ENCODE peak calls at places on chromosomes 5 and 9, in nine cellular contexts. G, M, F, A, B, Q, J, N and X are unnamed samples.
A peak's percentile ranks its signal among the peaks of the same experiment; 100 is the strongest.

GRCh38 chr9:85502815-85503643 is 238.7 kb downstream of the AGTPBP1 start:
- DNase-seq in F (no peak), J (no peak), A (no peak), G (no peak), N (no peak), Q (no peak), B (no peak), M (no peak), X (no peak)

GRCh38 chr5:108727639-108728565 is 19.8 kb upstream of the FER start:
- DNase-seq in M (peak; percentile 97), G (peak; percentile 82), N (peak; percentile 93), J (peak; percentile 94), F (peak; percentile 89), A (peak; percentile 50), Q (peak; percentile 95), B (peak; percentile 89), X (peak; percentile 80)

GRCh38 chr5:129460121-129460950 is at the start of gene ADAMTS19:
- DNase-seq in F (peak; percentile 21), J (no peak), M (peak; percentile 81), N (peak; percentile 49), A (peak; percentile 25), Q (no peak), B (no peak), G (no peak), X (no peak)

GRCh38 chr5:174378116-174378874 is 332.8 kb downstream of the NSG2 start:
- DNase-seq in M (no peak), G (no peak), B (no peak), J (no peak), A (no peak), Q (no peak), F (no peak), N (no peak), X (no peak)

GRCh38 chr5:173688708-173689107 is 72.3 kb upstream of the BOD1 start:
- DNase-seq in B (no peak), A (no peak), N (no peak), F (no peak), M (no peak), J (peak; percentile 53), Q (no peak), G (no peak), X (no peak)

GRCh38 chr9:89606567-89607311 is 1.9 kb downstream of the GADD45G start:
- DNase-seq in N (peak; percentile 69), B (peak; percentile 70), G (no peak), F (peak; percentile 28), J (peak; percentile 86), M (no peak), Q (no peak), A (no peak), X (no peak)

GRCh38 chr5:136425914-136426313 is 60.6 kb upstream of the TRPC7 start:
- DNase-seq in Q (no peak), F (no peak), B (no peak), M (no peak), N (no peak), J (no peak), A (no peak), G (no peak), X (no peak)

GRCh38 chr5:150122536-150123481 is 32.8 kb downstream of the PDGFRB start:
- DNase-seq in Q (peak; percentile 70), N (peak; percentile 25), G (no peak), M (peak; percentile 83), B (no peak), A (no peak), F (no peak), J (no peak), X (no peak)

GRCh38 chr9:93009337-93010015 is 49.0 kb upstream of the SUSD3 start:
- DNase-seq in M (no peak), A (no peak), F (no peak), J (no peak), Q (no peak), N (peak; percentile 38), G (no peak), B (no peak), X (no peak)

GRCh38 chr9:96874947-96875459 is 20.7 kb upstream of the ZNF782 start:
- DNase-seq in B (peak; percentile 71), M (no peak), F (peak; percentile 59), G (peak; percentile 51), Q (no peak), N (peak; percentile 87), J (no peak), A (no peak), X (no peak)

GRCh38 chr9:101566904-101567724 is 27.7 kb downstream of the PPP3R2 start:
- DNase-seq in M (no peak), G (peak; percentile 22), Q (no peak), F (peak; percentile 68), A (no peak), N (peak; percentile 51), J (peak; percentile 40), B (no peak), X (no peak)

GRCh38 chr5:56102885-56103284 is 108.1 kb upstream of the IL6ST start:
- DNase-seq in M (no peak), G (no peak), A (no peak), Q (no peak), N (no peak), J (no peak), F (peak; percentile 35), B (no peak), X (no peak)

GRCh38 chr5:122392844-122393243 is 80.8 kb downstream of the SNCAIP start:
- DNase-seq in J (no peak), N (no peak), M (no peak), F (peak; percentile 75), B (no peak), G (no peak), Q (no peak), A (no peak), X (no peak)

GRCh38 chr5:145934276-145934675 is 2.1 kb upstream of the SH3RF2 start:
- DNase-seq in A (no peak), F (no peak), G (no peak), M (no peak), N (no peak), Q (no peak), B (no peak), J (no peak), X (no peak)

GRCh38 chr5:134714120-134714519 is 24.2 kb upstream of the CAMLG start:
- DNase-seq in A (no peak), N (no peak), Q (no peak), J (no peak), M (no peak), G (no peak), B (no peak), F (no peak), X (no peak)

GRCh38 chr9:72633966-72634365 is 112.6 kb downstream of the TMC1 start:
- DNase-seq in J (no peak), N (no peak), G (peak; percentile 15), Q (no peak), M (no peak), F (peak; percentile 53), B (no peak), A (no peak), X (no peak)

GRCh38 chr5:161138751-161139455 is 286.9 kb upstream of the ATP10B start:
- DNase-seq in M (no peak), B (no peak), F (no peak), N (no peak), J (no peak), Q (no peak), A (no peak), G (no peak), X (no peak)

GRCh38 chr5:166767858-166768257 is 1523.6 kb upstream of the WWC1 start:
- DNase-seq in A (no peak), G (no peak), M (no peak), F (no peak), Q (no peak), B (no peak), J (no peak), N (no peak), X (no peak)

GRCh38 chr9:86274821-86275643 is 7.3 kb downstream of the ISCA1 start:
- DNase-seq in G (no peak), B (no peak), J (no peak), M (no peak), N (no peak), F (no peak), A (no peak), Q (no peak), X (no peak)

GRCh38 chr9:132503116-132503515 is 79.3 kb upstream of the BARHL1 start:
- DNase-seq in G (no peak), M (no peak), N (no peak), A (no peak), J (no peak), F (no peak), B (no peak), Q (no peak), X (no peak)

GRCh38 chr9:124282442-124283231 is 24.9 kb downstream of the NEK6 start:
- DNase-seq in N (peak; percentile 65), Q (no peak), B (no peak), M (peak; percentile 88), F (peak; percentile 79), A (no peak), J (peak; percentile 67), G (no peak), X (peak; percentile 49)
- TF ChIP-seq POLR2A in N (no peak), Q (no peak), B (no peak), M (no peak), F (no peak), A (no peak), J (no peak), G (no peak), X (no peak)

DNA sequence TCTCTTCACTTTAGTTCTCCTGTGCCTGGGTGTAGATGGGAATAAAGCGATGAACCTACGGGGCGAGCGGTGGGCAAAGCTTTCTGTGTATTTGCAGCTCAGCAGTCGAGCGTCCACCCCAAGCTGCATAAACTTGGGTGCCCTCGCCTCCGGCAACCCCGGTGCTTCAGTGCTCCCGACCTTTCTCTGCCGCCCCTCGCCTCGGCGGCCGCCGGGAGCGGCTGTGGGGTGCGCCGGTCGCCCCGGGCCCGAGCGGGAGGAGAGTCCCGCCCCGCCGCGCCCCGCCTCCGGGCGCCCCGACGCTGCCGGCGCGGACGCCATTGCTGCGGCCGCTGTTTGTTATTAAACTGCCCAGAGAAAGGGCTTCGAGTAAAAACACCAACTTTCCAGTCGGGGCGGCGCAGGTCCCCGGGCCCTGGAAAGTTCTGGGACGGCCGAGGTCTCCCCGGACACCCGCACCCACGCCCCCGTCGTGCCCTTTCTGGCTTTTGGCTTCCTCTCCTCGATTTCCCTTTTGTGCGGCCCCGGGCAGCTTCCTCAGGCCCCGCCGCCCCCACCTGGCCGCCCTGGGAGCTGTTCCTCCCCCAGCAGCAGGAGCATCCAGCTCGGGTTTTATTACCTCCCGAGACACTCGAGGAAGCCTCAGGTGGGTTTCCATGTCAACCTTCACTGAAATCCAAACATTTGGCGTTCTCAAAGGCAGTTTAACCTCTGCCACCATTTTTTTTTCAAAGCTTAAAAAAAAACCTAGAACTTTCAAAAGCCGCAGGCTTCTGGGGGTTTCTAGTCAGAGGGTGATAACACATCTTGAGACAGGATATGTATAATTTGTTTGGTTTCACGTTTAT is 334.3 kb downstream of the CWC27 start:
- DNase-seq in A (peak; percentile 50), M (peak; percentile 94), Q (peak; percentile 88), N (peak; percentile 85), F (peak; percentile 15), J (no peak), B (peak; percentile 36), G (no peak), X (peak; percentile 29)
- TF ChIP-seq POLR2A in A (peak; percentile 59), M (peak; percentile 47), Q (no peak), N (no peak), F (no peak), J (no peak), B (no peak), G (no peak), X (no peak)

GRCh38 chr9:131276891-131277672 is 772 bp upstream of the FAM78A start:
- DNase-seq in M (peak; percentile 91), Q (peak; percentile 91), F (no peak), A (no peak), G (no peak), N (no peak), B (no peak), J (peak; percentile 93), X (no peak)
- TF ChIP-seq POLR2A in M (no peak), Q (no peak), F (no peak), A (no peak), G (no peak), N (no peak), B (no peak), J (no peak), X (no peak)

GRCh38 chr5:118529361-118530154 is 458.8 kb downstream of the DTWD2 start:
- DNase-seq in Q (no peak), N (no peak), J (no peak), F (no peak), G (no peak), M (no peak), B (no peak), A (no peak), X (no peak)
- TF ChIP-seq POLR2A in Q (no peak), N (no peak), J (no peak), F (no peak), G (no peak), M (no peak), B (no peak), A (no peak), X (no peak)